ENCODE peak calls at places on chromosomes 1 and 21, in four cellular contexts. One of them, this sample, is unnamed. For H3K27me3 and H3K9me3, the result is how much of the 10 kb centered on the place peaks cover.

GRCh38 chr1:226994357-226995063 is 54.4 kb downstream of the COQ8A start:
- DNase-seq in H9: no peak
- DNase-seq in SJSA1: no peak
- DNase-seq in PC-9: no peak
- DNase-seq in this sample: no peak

GRCh38 chr1:117014209-117014608 is 12.6 kb downstream of the CD101 start:
- DNase-seq in H9: no peak
- DNase-seq in SJSA1: no peak
- DNase-seq in PC-9: no peak
- DNase-seq in this sample: no peak

GRCh38 chr1:61220531-61220930 is 138.2 kb downstream of the NFIA start:
- DNase-seq in H9: no peak
- DNase-seq in SJSA1: no peak
- DNase-seq in PC-9: no peak
- DNase-seq in this sample: no peak

GRCh38 chr1:89794406-89794805 is 26.4 kb upstream of the LRRC8D start:
- DNase-seq in H9: peak
- DNase-seq in SJSA1: no peak
- DNase-seq in PC-9: no peak
- DNase-seq in this sample: no peak

GRCh38 chr1:59967141-59967697 is 40.6 kb upstream of the CYP2J2 start:
- DNase-seq in H9: no peak
- DNase-seq in SJSA1: peak
- DNase-seq in PC-9: no peak
- DNase-seq in this sample: no peak

GRCh38 chr1:226662704-226663326 is 76.3 kb downstream of the ITPKB start:
- DNase-seq in H9: no peak
- DNase-seq in SJSA1: peak
- DNase-seq in PC-9: peak
- DNase-seq in this sample: peak

GRCh38 chr1:12541274-12542137 is 76.5 kb downstream of the DHRS3 start:
- DNase-seq in H9: no peak
- DNase-seq in SJSA1: no peak
- DNase-seq in PC-9: no peak
- DNase-seq in this sample: no peak

GRCh38 chr1:21811875-21812305 is at the start of gene LDLRAD2:
- DNase-seq in H9: no peak
- DNase-seq in SJSA1: no peak
- DNase-seq in PC-9: no peak
- DNase-seq in this sample: no peak

GRCh38 chr21:36589352-36589971 is 109.5 kb upstream of the SIM2 start:
- DNase-seq in H9: peak
- DNase-seq in SJSA1: no peak
- DNase-seq in PC-9: no peak
- DNase-seq in this sample: no peak

GRCh38 chr1:175148068-175148467 is 44.5 kb downstream of the KIAA0040 start:
- DNase-seq in H9: no peak
- DNase-seq in SJSA1: no peak
- DNase-seq in PC-9: no peak
- DNase-seq in this sample: no peak

GRCh38 chr1:222634180-222635013 is 16.5 kb downstream of the MIA3 start:
- DNase-seq in H9: peak
- DNase-seq in SJSA1: peak
- DNase-seq in PC-9: peak
- DNase-seq in this sample: peak

GRCh38 chr1:1960480-1961196 is 41.6 kb upstream of the TMEM52 start:
- DNase-seq in H9: no peak
- DNase-seq in SJSA1: no peak
- DNase-seq in PC-9: no peak
- DNase-seq in this sample: no peak

GRCh38 chr1:70503358-70503757 is 92.3 kb downstream of the CTH start:
- DNase-seq in H9: no peak
- DNase-seq in SJSA1: no peak
- DNase-seq in PC-9: no peak
- DNase-seq in this sample: no peak

GRCh38 chr1:113438505-113439271 is 48.4 kb downstream of the MAGI3 start:
- DNase-seq in H9: no peak
- DNase-seq in SJSA1: no peak
- DNase-seq in PC-9: no peak
- DNase-seq in this sample: no peak

GRCh38 chr1:192521734-192522133 is 53.8 kb upstream of the RGS1 start:
- DNase-seq in H9: no peak
- DNase-seq in SJSA1: no peak
- DNase-seq in PC-9: no peak
- DNase-seq in this sample: no peak

GRCh38 chr21:33871171-33871570 is 44.4 kb downstream of the ATP5PO start:
- DNase-seq in H9: no peak
- DNase-seq in SJSA1: peak
- DNase-seq in PC-9: no peak
- DNase-seq in this sample: no peak

GRCh38 chr21:36783612-36784383 is 84.9 kb downstream of the SIM2 start:
- DNase-seq in H9: no peak
- DNase-seq in SJSA1: peak
- DNase-seq in PC-9: peak
- DNase-seq in this sample: no peak

GRCh38 chr1:212700892-212701819 is 1.5 kb upstream of the BATF3 start:
- DNase-seq in H9: peak
- DNase-seq in SJSA1: peak
- DNase-seq in PC-9: no peak
- DNase-seq in this sample: no peak

GRCh38 chr1:232435746-232436145 is 194.2 kb downstream of the SIPA1L2 start:
- DNase-seq in H9: no peak
- DNase-seq in SJSA1: peak
- DNase-seq in PC-9: no peak
- DNase-seq in this sample: no peak

GRCh38 chr21:14602418-14602987 is 56.4 kb upstream of the SAMSN1 start:
- DNase-seq in H9: no peak
- DNase-seq in SJSA1: no peak
- DNase-seq in PC-9: no peak
- DNase-seq in this sample: no peak

GRCh38 chr1:216057080-216057479 is 366.2 kb downstream of the USH2A start:
- DNase-seq in H9: no peak
- DNase-seq in SJSA1: no peak
- DNase-seq in PC-9: no peak
- DNase-seq in this sample: no peak

GRCh38 chr1:211328084-211328694 is 1.6 kb downstream of the TRAF5 start:
- DNase-seq in H9: peak
- DNase-seq in SJSA1: no peak
- DNase-seq in PC-9: no peak
- DNase-seq in this sample: no peak

GRCh38 chr1:225004396-225004795 is 74.9 kb downstream of the DNAH14 start:
- DNase-seq in H9: no peak
- DNase-seq in SJSA1: no peak
- DNase-seq in PC-9: no peak
- DNase-seq in this sample: no peak

DNA sequence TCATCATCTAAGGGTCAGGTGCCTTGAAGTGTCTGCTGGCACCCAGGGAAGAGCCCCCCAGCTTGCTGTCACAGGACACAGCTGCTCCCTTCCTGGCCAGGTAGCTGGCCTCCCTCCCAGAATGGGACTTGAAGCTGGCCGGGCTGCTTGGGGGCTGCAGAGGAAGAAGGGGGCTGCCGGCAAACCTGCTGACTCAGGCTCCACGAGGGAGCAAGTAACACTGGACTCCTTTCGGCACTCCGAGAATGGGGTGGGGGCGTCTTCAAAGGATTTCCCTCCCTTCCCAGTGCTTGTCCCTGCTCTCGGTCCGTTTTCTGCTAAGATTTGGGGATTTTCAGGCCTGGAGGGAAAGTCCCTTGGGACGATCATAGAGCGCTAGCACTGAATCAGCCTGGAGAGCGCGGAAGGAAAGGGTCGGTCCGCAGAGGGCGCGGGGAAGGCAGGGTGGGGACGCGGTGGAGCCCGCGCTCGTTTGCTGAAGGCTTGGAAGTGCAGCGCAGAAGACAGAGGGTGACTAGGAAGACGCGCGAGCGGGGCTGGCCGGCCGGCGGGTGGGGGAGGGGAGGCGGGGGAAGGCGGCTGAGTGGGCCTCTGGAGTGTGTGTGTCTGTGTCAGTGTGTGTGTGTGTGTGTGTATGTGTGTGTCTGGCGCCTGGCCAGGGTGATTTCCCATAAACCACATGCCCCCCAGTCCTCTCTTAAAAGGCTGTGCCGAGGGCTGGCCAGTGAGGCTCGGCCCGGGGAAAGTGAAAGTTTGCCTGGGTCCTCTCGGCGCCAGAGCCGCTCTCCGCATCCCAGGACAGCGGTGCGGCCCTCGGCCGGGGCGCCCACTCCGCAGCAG is at the start of gene CSF1:
- DNase-seq in H9: peak
- DNase-seq in SJSA1: peak
- DNase-seq in PC-9: peak
- DNase-seq in this sample: peak
- H3K27me3 ChIP-seq in H9: under half
- H3K27me3 ChIP-seq in SJSA1: under half
- H3K27me3 ChIP-seq in PC-9: under half
- H3K27me3 ChIP-seq in this sample: under half

GRCh38 chr1:27005166-27005530 is 7.5 kb downstream of the TENT5B start:
- DNase-seq in H9: no peak
- DNase-seq in SJSA1: no peak
- DNase-seq in PC-9: no peak
- DNase-seq in this sample: no peak

GRCh38 chr1:27004471-27005165 is 8.0 kb downstream of the TENT5B start:
- DNase-seq in H9: peak
- DNase-seq in SJSA1: no peak
- DNase-seq in PC-9: no peak
- DNase-seq in this sample: no peak

GRCh38 chr1:27003745-27004470 is 8.7 kb downstream of the TENT5B start:
- DNase-seq in H9: peak
- DNase-seq in SJSA1: no peak
- DNase-seq in PC-9: no peak
- DNase-seq in this sample: no peak

GRCh38 chr1:27006683-27007082 is 6.0 kb downstream of the TENT5B start:
- DNase-seq in H9: peak
- DNase-seq in SJSA1: no peak
- DNase-seq in PC-9: no peak
- DNase-seq in this sample: no peak

GRCh38 chr1:27005648-27006496 is 6.8 kb downstream of the TENT5B start:
- DNase-seq in H9: peak
- DNase-seq in SJSA1: no peak
- DNase-seq in PC-9: no peak
- DNase-seq in this sample: no peak
- H3K27ac ChIP-seq in H9: peak
- H3K27ac ChIP-seq in SJSA1: no peak
- H3K27ac ChIP-seq in PC-9: no peak
- H3K27ac ChIP-seq in this sample: no peak

DNA sequence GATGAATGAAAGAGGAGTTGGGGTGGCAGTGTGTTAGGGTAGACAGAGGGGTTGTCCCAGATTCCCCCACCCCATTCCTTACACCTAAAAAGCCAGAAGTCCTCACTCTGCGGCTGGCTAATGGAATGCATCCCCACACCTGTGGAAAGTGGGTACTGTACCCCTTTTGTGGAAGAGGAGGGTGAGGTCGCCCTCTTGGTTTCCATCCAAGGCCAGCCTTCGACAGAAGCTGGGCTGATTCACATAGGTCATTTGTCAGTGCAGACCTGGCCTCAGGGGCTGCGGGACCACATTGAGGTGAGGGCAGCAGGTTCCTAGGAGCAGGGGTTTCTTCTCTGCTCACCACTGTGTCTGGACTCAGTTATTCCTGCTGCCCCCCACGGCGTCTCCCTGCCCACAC is 671.6 kb downstream of the MATN1 start:
- DNase-seq in H9: no peak
- DNase-seq in SJSA1: no peak
- DNase-seq in PC-9: no peak
- DNase-seq in this sample: no peak
- H3K9me3 ChIP-seq in H9: under half
- H3K9me3 ChIP-seq in SJSA1: under half
- H3K9me3 ChIP-seq in PC-9: under half
- H3K9me3 ChIP-seq in this sample: under half

GRCh38 chr1:3462356-3463012 is 8.0 kb downstream of the ARHGEF16 start:
- DNase-seq in H9: no peak
- DNase-seq in SJSA1: no peak
- DNase-seq in PC-9: no peak
- DNase-seq in this sample: no peak
- H3K27me3 ChIP-seq in H9: under half
- H3K27me3 ChIP-seq in SJSA1: under half
- H3K27me3 ChIP-seq in PC-9: under half
- H3K27me3 ChIP-seq in this sample: under half

DNA sequence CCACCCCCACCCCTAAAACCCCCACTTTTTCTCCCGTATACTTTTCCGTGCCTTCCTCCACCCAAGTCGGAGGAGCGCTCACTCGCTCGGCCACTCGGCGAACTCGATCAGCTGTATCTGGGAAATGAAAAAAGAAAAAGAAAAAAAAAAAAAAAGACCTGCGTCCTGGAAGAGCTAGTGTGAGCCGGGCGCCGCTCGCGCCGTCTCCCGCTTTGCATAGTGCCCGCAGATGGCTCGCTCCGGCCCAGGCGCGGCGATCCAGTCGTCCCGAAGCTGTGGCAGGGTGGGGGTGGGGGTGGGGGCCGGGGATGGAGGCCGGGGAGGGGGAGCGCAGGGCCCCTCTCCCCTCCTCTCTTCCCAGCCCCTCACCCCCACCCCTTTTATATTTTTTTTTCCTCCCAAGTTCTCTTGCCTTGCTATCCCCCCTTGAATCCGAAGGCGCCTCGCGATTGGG is 324 bp upstream of the PROX1 start:
- DNase-seq in H9: no peak
- DNase-seq in SJSA1: no peak
- DNase-seq in PC-9: no peak
- DNase-seq in this sample: no peak
- H3K27ac ChIP-seq in H9: no peak
- H3K27ac ChIP-seq in SJSA1: no peak
- H3K27ac ChIP-seq in PC-9: no peak
- H3K27ac ChIP-seq in this sample: no peak

GRCh38 chr1:4139646-4140045 is 239.6 kb upstream of the C1orf174 start:
- DNase-seq in H9: no peak
- DNase-seq in SJSA1: no peak
- DNase-seq in PC-9: no peak
- DNase-seq in this sample: no peak
- H3K9me3 ChIP-seq in H9: under half
- H3K9me3 ChIP-seq in SJSA1: under half
- H3K9me3 ChIP-seq in PC-9: under half
- H3K9me3 ChIP-seq in this sample: under half

GRCh38 chr1:160400646-160401486 is 502 bp downstream of the VANGL2 start:
- DNase-seq in H9: peak
- DNase-seq in SJSA1: peak
- DNase-seq in PC-9: no peak
- DNase-seq in this sample: no peak
- H3K27me3 ChIP-seq in H9: under half
- H3K27me3 ChIP-seq in SJSA1: under half
- H3K27me3 ChIP-seq in PC-9: under half
- H3K27me3 ChIP-seq in this sample: under half

This sample was measured in CD4-positive, alpha-beta T cell.